ENCODE peak calls at places on chromosome 9, in eight cellular contexts. B, Q, H, C, T, P, R and G are unnamed samples.

GRCh38 chr9:136327313-136327971 is at the start of gene GPSM1:
- DNase-seq in B (peak), Q (peak), H (no peak), C (peak), T (no peak), P (peak), R (peak), G (peak)

GRCh38 chr9:133440884-133441283 is 18.7 kb downstream of the ADAMTS13 start:
- DNase-seq in B (no peak), Q (no peak), H (no peak), C (no peak), T (no peak), P (no peak), R (no peak), G (no peak)

GRCh38 chr9:93585259-93585658 is 8.9 kb downstream of the PHF2 start:
- DNase-seq in B (no peak), Q (no peak), H (no peak), C (no peak), T (no peak), P (no peak), R (no peak), G (no peak)

GRCh38 chr9:21836437-21837161 is 34.2 kb downstream of the MTAP start:
- DNase-seq in B (peak), Q (no peak), H (no peak), C (no peak), T (peak), P (peak), R (no peak), G (peak)

GRCh38 chr9:123996731-123997421 is 14.7 kb upstream of the LHX2 start:
- DNase-seq in B (peak), Q (no peak), H (no peak), C (no peak), T (no peak), P (peak), R (no peak), G (no peak)

GRCh38 chr9:89794918-89795317 is 190.1 kb downstream of the GADD45G start:
- DNase-seq in B (no peak), Q (no peak), H (no peak), C (no peak), T (no peak), P (no peak), R (no peak), G (no peak)

GRCh38 chr9:84744726-84745125 is 75.2 kb downstream of the NTRK2 start:
- DNase-seq in B (no peak), Q (no peak), H (no peak), C (no peak), T (no peak), P (no peak), R (no peak), G (no peak)

GRCh38 chr9:135914921-135915320 is 7.6 kb upstream of the CAMSAP1 start:
- DNase-seq in B (peak), Q (no peak), H (no peak), C (no peak), T (no peak), P (peak), R (no peak), G (peak)

GRCh38 chr9:138065287-138065686 is 187.7 kb downstream of the CACNA1B start:
- DNase-seq in B (no peak), Q (no peak), H (no peak), C (no peak), T (no peak), P (no peak), R (peak), G (no peak)

GRCh38 chr9:3992924-3993323 is 306.9 kb downstream of the GLIS3 start:
- DNase-seq in B (peak), Q (no peak), H (no peak), C (no peak), T (peak), P (peak), R (no peak), G (no peak)

GRCh38 chr9:87751423-87751822 is 25.5 kb downstream of the CTSL start:
- DNase-seq in B (no peak), Q (no peak), H (no peak), C (no peak), T (no peak), P (no peak), R (no peak), G (no peak)

GRCh38 chr9:93052791-93053540 is 5.5 kb upstream of the SUSD3 start:
- DNase-seq in B (no peak), Q (no peak), H (no peak), C (no peak), T (no peak), P (no peak), R (no peak), G (no peak)

GRCh38 chr9:97766092-97766491 is 69.0 kb upstream of the XPA start:
- DNase-seq in B (peak), Q (no peak), H (no peak), C (no peak), T (peak), P (peak), R (no peak), G (peak)

GRCh38 chr9:74577956-74578355 is 80.8 kb downstream of the RORB start:
- DNase-seq in B (peak), Q (no peak), H (no peak), C (no peak), T (no peak), P (peak), R (no peak), G (peak)

GRCh38 chr9:113463418-113464285 is at the start of gene RGS3:
- DNase-seq in B (peak), Q (no peak), H (peak), C (peak), T (no peak), P (no peak), R (peak), G (no peak)

GRCh38 chr9:95552814-95553546 is 36.2 kb upstream of the PTCH1 start:
- DNase-seq in B (no peak), Q (no peak), H (no peak), C (peak), T (no peak), P (peak), R (no peak), G (no peak)